ENCODE peak calls at places on chromosomes 16 and 17, in five cellular contexts. One of them, this sample, is unnamed.
A peak's percentile ranks its signal among the peaks of the same experiment; 100 is the strongest.

GRCh38 chr16:81528258-81528657 is 83.7 kb downstream of the CMIP start:
- DNase-seq in pulmonary artery endothelial cell: no peak
- DNase-seq in aorta: no peak
- DNase-seq in posterior vena cava: peak; percentile 23
- DNase-seq in left ventricle myocardium superior: no peak
- DNase-seq in this sample: no peak

GRCh38 chr17:16036261-16036660 is 36.6 kb downstream of the TTC19 start:
- DNase-seq in pulmonary artery endothelial cell: no peak
- DNase-seq in aorta: no peak
- DNase-seq in posterior vena cava: no peak
- DNase-seq in left ventricle myocardium superior: no peak
- DNase-seq in this sample: no peak

GRCh38 chr16:87412371-87412995 is 20.3 kb downstream of the MAP1LC3B start:
- DNase-seq in pulmonary artery endothelial cell: no peak
- DNase-seq in aorta: no peak
- DNase-seq in posterior vena cava: peak; percentile 67
- DNase-seq in left ventricle myocardium superior: no peak
- DNase-seq in this sample: no peak

GRCh38 chr17:34275881-34276280 is 5.9 kb downstream of the CCL7 start:
- DNase-seq in pulmonary artery endothelial cell: peak; percentile 59
- DNase-seq in aorta: no peak
- DNase-seq in posterior vena cava: no peak
- DNase-seq in left ventricle myocardium superior: no peak
- DNase-seq in this sample: no peak

GRCh38 chr17:77892469-77893143 is 65.9 kb upstream of the TNRC6C start:
- DNase-seq in pulmonary artery endothelial cell: no peak
- DNase-seq in aorta: peak; percentile 64
- DNase-seq in posterior vena cava: peak; percentile 75
- DNase-seq in left ventricle myocardium superior: no peak
- DNase-seq in this sample: no peak

GRCh38 chr17:18166894-18167293 is 16.7 kb upstream of the ALKBH5 start:
- DNase-seq in pulmonary artery endothelial cell: no peak
- DNase-seq in aorta: no peak
- DNase-seq in posterior vena cava: no peak
- DNase-seq in left ventricle myocardium superior: no peak
- DNase-seq in this sample: no peak

GRCh38 chr17:38917259-38917658 is 8.2 kb upstream of the LASP1NB start:
- DNase-seq in pulmonary artery endothelial cell: no peak
- DNase-seq in aorta: no peak
- DNase-seq in posterior vena cava: no peak
- DNase-seq in left ventricle myocardium superior: no peak
- DNase-seq in this sample: no peak

GRCh38 chr17:56754523-56755208 is 79.1 kb downstream of the C17orf67 start:
- DNase-seq in pulmonary artery endothelial cell: peak; percentile 22
- DNase-seq in aorta: no peak
- DNase-seq in posterior vena cava: no peak
- DNase-seq in left ventricle myocardium superior: no peak
- DNase-seq in this sample: no peak

GRCh38 chr16:66592814-66593213 is 11.7 kb upstream of the CMTM3 start:
- DNase-seq in pulmonary artery endothelial cell: no peak
- DNase-seq in aorta: no peak
- DNase-seq in posterior vena cava: no peak
- DNase-seq in left ventricle myocardium superior: no peak
- DNase-seq in this sample: no peak

GRCh38 chr16:84266451-84266850 is 26.6 kb upstream of the KCNG4 start:
- DNase-seq in pulmonary artery endothelial cell: peak; percentile 15
- DNase-seq in aorta: no peak
- DNase-seq in posterior vena cava: peak; percentile 64
- DNase-seq in left ventricle myocardium superior: peak; percentile 41
- DNase-seq in this sample: no peak

GRCh38 chr16:51151951-51152663 is 1.0 kb upstream of the SALL1 start:
- DNase-seq in pulmonary artery endothelial cell: no peak
- DNase-seq in aorta: no peak
- DNase-seq in posterior vena cava: no peak
- DNase-seq in left ventricle myocardium superior: peak; percentile 54
- DNase-seq in this sample: no peak

GRCh38 chr17:51668155-51668962 is 408.0 kb downstream of the UTP18 start:
- DNase-seq in pulmonary artery endothelial cell: no peak
- DNase-seq in aorta: no peak
- DNase-seq in posterior vena cava: no peak
- DNase-seq in left ventricle myocardium superior: no peak
- DNase-seq in this sample: no peak

GRCh38 chr17:55453836-55454557 is 32.4 kb upstream of the MMD start:
- DNase-seq in pulmonary artery endothelial cell: no peak
- DNase-seq in aorta: no peak
- DNase-seq in posterior vena cava: no peak
- DNase-seq in left ventricle myocardium superior: no peak
- DNase-seq in this sample: no peak

GRCh38 chr16:27428035-27428785 is 26.2 kb downstream of the IL21R start:
- DNase-seq in pulmonary artery endothelial cell: no peak
- DNase-seq in aorta: peak; percentile 34
- DNase-seq in posterior vena cava: no peak
- DNase-seq in left ventricle myocardium superior: no peak
- DNase-seq in this sample: no peak

GRCh38 chr16:84449156-84450140 is 55.0 kb downstream of the MEAK7 start:
- DNase-seq in pulmonary artery endothelial cell: no peak
- DNase-seq in aorta: peak; percentile 67
- DNase-seq in posterior vena cava: peak; percentile 74
- DNase-seq in left ventricle myocardium superior: no peak
- DNase-seq in this sample: no peak

GRCh38 chr17:1714488-1714979 is 4.4 kb upstream of the TLCD2 start:
- DNase-seq in pulmonary artery endothelial cell: peak; percentile 91
- DNase-seq in aorta: peak; percentile 100
- DNase-seq in posterior vena cava: peak; percentile 99
- DNase-seq in left ventricle myocardium superior: peak; percentile 99
- DNase-seq in this sample: no peak

GRCh38 chr16:72760581-72760980 is 287.3 kb downstream of the ZFHX3 start:
- DNase-seq in pulmonary artery endothelial cell: no peak
- DNase-seq in aorta: no peak
- DNase-seq in posterior vena cava: no peak
- DNase-seq in left ventricle myocardium superior: no peak
- DNase-seq in this sample: no peak

GRCh38 chr17:55421179-55421934 is at the start of gene MMD:
- DNase-seq in pulmonary artery endothelial cell: no peak
- DNase-seq in aorta: no peak
- DNase-seq in posterior vena cava: peak; percentile 84
- DNase-seq in left ventricle myocardium superior: no peak
- DNase-seq in this sample: no peak